ENCODE peak calls at places on chromosomes 7 and 10, in eight cellular contexts. U, V, C, J, E, O, S and D are unnamed samples.

GRCh38 chr10:64733980-64734379 is 1212.8 kb downstream of the REEP3 start:
- DNase-seq in U (no peak), V (peak; percentile 51), C (no peak), J (no peak), E (no peak), O (peak; percentile 21), S (no peak), D (no peak)

GRCh38 chr10:62561151-62561550 is 187.0 kb downstream of the ZNF365 start:
- DNase-seq in U (no peak), V (no peak), C (no peak), J (peak; percentile 25), E (no peak), O (no peak), S (no peak), D (no peak)

GRCh38 chr7:151863386-151864079 is 13.4 kb downstream of the PRKAG2 start:
- DNase-seq in U (no peak), V (peak; percentile 32), C (no peak), J (no peak), E (no peak), O (peak; percentile 48), S (no peak), D (no peak)

GRCh38 chr10:19576576-19576975 is 239.7 kb upstream of the PLXDC2 start:
- DNase-seq in U (no peak), V (no peak), C (no peak), J (no peak), E (no peak), O (no peak), S (no peak), D (no peak)

GRCh38 chr10:19620867-19621266 is 195.4 kb upstream of the PLXDC2 start:
- DNase-seq in U (no peak), V (no peak), C (no peak), J (peak; percentile 27), E (no peak), O (no peak), S (no peak), D (no peak)

GRCh38 chr7:95501261-95501816 is 15.6 kb downstream of the ASB4 start:
- DNase-seq in U (no peak), V (no peak), C (peak; percentile 80), J (no peak), E (no peak), O (peak; percentile 78), S (no peak), D (no peak)

GRCh38 chr10:63297941-63298340 is 164.8 kb downstream of the NRBF2 start:
- DNase-seq in U (no peak), V (no peak), C (no peak), J (no peak), E (no peak), O (no peak), S (no peak), D (no peak)

GRCh38 chr10:17607603-17608332 is 9.4 kb downstream of the HACD1 start:
- DNase-seq in U (no peak), V (peak; percentile 71), C (peak; percentile 57), J (peak; percentile 75), E (peak; percentile 30), O (peak; percentile 58), S (peak; percentile 10), D (no peak)

GRCh38 chr7:73612598-73613269 is 11.6 kb downstream of the MLXIPL start:
- DNase-seq in U (no peak), V (peak; percentile 94), C (no peak), J (peak; percentile 41), E (no peak), O (no peak), S (no peak), D (no peak)

GRCh38 chr7:2540133-2540532 is 15.2 kb downstream of the BRAT1 start:
- DNase-seq in U (no peak), V (no peak), C (no peak), J (no peak), E (no peak), O (no peak), S (no peak), D (no peak)

GRCh38 chr7:55132890-55133551 is 114.2 kb downstream of the EGFR start:
- DNase-seq in U (no peak), V (peak; percentile 17), C (peak; percentile 41), J (peak; percentile 99), E (peak; percentile 69), O (no peak), S (no peak), D (no peak)

GRCh38 chr10:114876602-114877300 is 55.2 kb downstream of the FHIP2A start:
- DNase-seq in U (no peak), V (peak; percentile 73), C (peak; percentile 49), J (peak; percentile 82), E (peak; percentile 46), O (peak; percentile 70), S (peak; percentile 27), D (no peak)

GRCh38 chr10:122253605-122254004 is 17.5 kb upstream of the BTBD16 start:
- DNase-seq in U (no peak), V (no peak), C (no peak), J (no peak), E (no peak), O (no peak), S (no peak), D (no peak)

GRCh38 chr10:79314761-79315601 is 32.3 kb upstream of the PPIF start:
- DNase-seq in U (no peak), V (no peak), C (no peak), J (peak; percentile 27), E (no peak), O (no peak), S (no peak), D (no peak)

GRCh38 chr7:77455334-77455733 is 39.2 kb upstream of the GSAP start:
- DNase-seq in U (no peak), V (no peak), C (no peak), J (peak; percentile 97), E (no peak), O (no peak), S (no peak), D (no peak)

GRCh38 chr7:32217841-32218467 is 147.7 kb upstream of the PDE1C start:
- DNase-seq in U (no peak), V (no peak), C (no peak), J (no peak), E (no peak), O (no peak), S (no peak), D (no peak)